ENCODE peak calls at places on chromosomes 5 and 9, in six cellular contexts. J, I, T, H, Q and B are unnamed samples.

GRCh38 chr5:135678640-135679268 is 100.0 kb upstream of the CXCL14 start:
- DNase-seq in J (no peak), I (no peak), T (no peak), H (no peak), Q (no peak), B (no peak)

GRCh38 chr5:123790226-123790625 is 278.2 kb downstream of the CSNK1G3 start:
- DNase-seq in J (no peak), I (no peak), T (no peak), H (no peak), Q (no peak), B (no peak)

GRCh38 chr9:112774006-112774996 is 23.7 kb downstream of the SNX30 start:
- DNase-seq in J (no peak), I (no peak), T (no peak), H (no peak), Q (no peak), B (no peak)

GRCh38 chr5:54656261-54656728 is 138.7 kb downstream of the SNX18 start:
- DNase-seq in J (no peak), I (no peak), T (no peak), H (no peak), Q (no peak), B (no peak)

GRCh38 chr5:159031513-159031912 is 68.2 kb downstream of the EBF1 start:
- DNase-seq in J (peak), I (no peak), T (no peak), H (no peak), Q (no peak), B (no peak)

GRCh38 chr5:122327110-122327509 is 15.1 kb downstream of the SNCAIP start:
- DNase-seq in J (no peak), I (no peak), T (no peak), H (no peak), Q (no peak), B (no peak)

GRCh38 chr9:32698706-32699277 is 63.3 kb upstream of the TAF1L start:
- DNase-seq in J (no peak), I (no peak), T (no peak), H (no peak), Q (no peak), B (no peak)

GRCh38 chr9:133792721-133793470 is 54.7 kb upstream of the SARDH start:
- DNase-seq in J (peak), I (peak), T (peak), H (peak), Q (no peak), B (peak)

GRCh38 chr9:38079410-38080105 is 10.5 kb upstream of the SHB start:
- DNase-seq in J (peak), I (no peak), T (no peak), H (no peak), Q (no peak), B (no peak)

GRCh38 chr5:150081541-150082283 is 4.6 kb downstream of the CSF1R start:
- DNase-seq in J (no peak), I (no peak), T (no peak), H (no peak), Q (peak), B (no peak)

GRCh38 chr9:135076143-135076875 is 11.2 kb upstream of the OLFM1 start:
- DNase-seq in J (no peak), I (no peak), T (no peak), H (no peak), Q (no peak), B (no peak)

GRCh38 chr9:95058795-95059386 is 258.6 kb downstream of the FANCC start:
- DNase-seq in J (no peak), I (no peak), T (no peak), H (no peak), Q (no peak), B (no peak)

GRCh38 chr9:128713941-128714573 is 9.9 kb downstream of the ZDHHC12 start:
- DNase-seq in J (no peak), I (no peak), T (no peak), H (no peak), Q (no peak), B (no peak)

GRCh38 chr5:43033845-43034590 is 6.1 kb downstream of the ANXA2R start:
- DNase-seq in J (no peak), I (no peak), T (no peak), H (no peak), Q (no peak), B (no peak)

GRCh38 chr5:5313081-5313736 is 109.3 kb upstream of the ICE1 start:
- DNase-seq in J (peak), I (no peak), T (no peak), H (no peak), Q (no peak), B (no peak)

GRCh38 chr5:157354825-157355224 is 88.9 kb downstream of the CYFIP2 start:
- DNase-seq in J (no peak), I (no peak), T (no peak), H (no peak), Q (no peak), B (no peak)

GRCh38 chr9:130444565-130445221 is at the start of gene ASS1:
- DNase-seq in J (peak), I (no peak), T (no peak), H (no peak), Q (no peak), B (peak)

GRCh38 chr5:53766683-53767082 is 206.2 kb downstream of the NDUFS4 start:
- DNase-seq in J (no peak), I (no peak), T (no peak), H (no peak), Q (no peak), B (no peak)

GRCh38 chr9:99368341-99369326 is 146.6 kb downstream of the SEC61B start:
- DNase-seq in J (peak), I (no peak), T (peak), H (no peak), Q (no peak), B (no peak)

GRCh38 chr5:35430381-35431162 is 187.1 kb upstream of the SPEF2 start:
- DNase-seq in J (no peak), I (no peak), T (no peak), H (no peak), Q (no peak), B (no peak)

GRCh38 chr9:68678430-68678829 is 26.6 kb upstream of the PIP5K1B start:
- DNase-seq in J (peak), I (no peak), T (no peak), H (no peak), Q (no peak), B (no peak)

GRCh38 chr9:70935856-70936255 is 185.6 kb downstream of the TRPM3 start:
- DNase-seq in J (peak), I (no peak), T (no peak), H (no peak), Q (no peak), B (no peak)

GRCh38 chr9:72883867-72884266 is 69.0 kb downstream of the ALDH1A1 start:
- DNase-seq in J (no peak), I (no peak), T (no peak), H (no peak), Q (no peak), B (no peak)

GRCh38 chr5:109907189-109907588 is 217.5 kb downstream of the MAN2A1 start:
- DNase-seq in J (no peak), I (no peak), T (no peak), H (no peak), Q (no peak), B (no peak)

GRCh38 chr9:126754436-126755324 is 50.2 kb upstream of the ZBTB43 start:
- DNase-seq in J (no peak), I (no peak), T (no peak), H (no peak), Q (no peak), B (no peak)

GRCh38 chr5:16808021-16808420 is 128.1 kb downstream of the MYO10 start:
- DNase-seq in J (no peak), I (no peak), T (no peak), H (no peak), Q (no peak), B (no peak)